ENCODE peak calls at places on chromosomes 6 and 20, in six cellular contexts. F, Z, J, S, R and U are unnamed samples.

GRCh38 chr6:53956068-53956711 is 155.1 kb upstream of the MLIP start:
- DNase-seq in S (no peak), R (peak), J (peak), F (peak), Z (peak), U (peak)

GRCh38 chr6:133854633-133855598 is 34.0 kb upstream of the TCF21 start:
- DNase-seq in Z (no peak), R (peak), S (no peak), F (no peak), J (no peak), U (no peak)

GRCh38 chr6:74073429-74073828 is 377.4 kb downstream of the CD109 start:
- DNase-seq in R (no peak), F (no peak), S (no peak), J (no peak), Z (no peak), U (no peak)

GRCh38 chr6:105897131-105897530 is 189.0 kb upstream of the PRDM1 start:
- DNase-seq in R (no peak), J (no peak), S (no peak), Z (no peak), F (no peak), U (no peak)

GRCh38 chr6:34562861-34563512 is 6.9 kb upstream of the SPDEF start:
- DNase-seq in R (peak), J (no peak), F (no peak), Z (no peak), S (no peak), U (no peak)

GRCh38 chr6:41176189-41176588 is 13.3 kb upstream of the TREM2 start:
- DNase-seq in S (no peak), F (no peak), R (no peak), Z (no peak), J (peak), U (no peak)

GRCh38 chr20:50821257-50821921 is 26.5 kb downstream of the BCAS4 start:
- DNase-seq in R (no peak), F (no peak), J (no peak), Z (no peak), S (no peak), U (no peak)

GRCh38 chr6:10621227-10621626 is 73.2 kb downstream of the C6orf52 start:
- DNase-seq in J (no peak), S (no peak), R (no peak), F (no peak), Z (no peak), U (no peak)

GRCh38 chr6:21753571-21754108 is 160.1 kb downstream of the SOX4 start:
- DNase-seq in Z (no peak), S (no peak), F (no peak), R (no peak), J (no peak), U (no peak)

GRCh38 chr6:52643158-52643557 is 27.8 kb upstream of the TMEM14A start:
- DNase-seq in F (no peak), S (no peak), Z (no peak), J (no peak), R (no peak), U (no peak)

GRCh38 chr6:84825461-84825860 is 61.1 kb upstream of the TBX18 start:
- DNase-seq in F (no peak), R (no peak), S (no peak), Z (no peak), J (no peak), U (peak)

GRCh38 chr6:142353690-142354089 is 51.9 kb downstream of the ADGRG6 start:
- DNase-seq in J (no peak), Z (no peak), S (no peak), F (no peak), R (no peak), U (no peak)

GRCh38 chr20:63881451-63882226 is 13.3 kb upstream of the DNAJC5 start:
- DNase-seq in S (no peak), F (no peak), J (no peak), Z (no peak), R (no peak), U (no peak)

GRCh38 chr6:169420912-169421543 is 167.4 kb upstream of the THBS2 start:
- DNase-seq in J (no peak), S (no peak), R (peak), F (no peak), Z (no peak), U (no peak)

GRCh38 chr20:48212806-48213509 is 427.7 kb upstream of the SULF2 start:
- DNase-seq in J (no peak), S (no peak), R (no peak), F (no peak), Z (no peak), U (no peak)

GRCh38 chr6:158049055-158050028 is 67.7 kb downstream of the SYNJ2 start:
- DNase-seq in S (no peak), F (no peak), R (peak), Z (no peak), J (no peak), U (no peak)

GRCh38 chr6:134814076-134814709 is 135.7 kb downstream of the ALDH8A1 start:
- DNase-seq in F (no peak), J (no peak), R (no peak), Z (no peak), S (no peak), U (no peak)

GRCh38 chr6:32840604-32841246 is 2.2 kb upstream of the TAP2 start:
- DNase-seq in S (no peak), J (no peak), R (no peak), Z (no peak), F (no peak), U (no peak)

GRCh38 chr6:22828179-22829062 is 259.1 kb downstream of the HDGFL1 start:
- DNase-seq in Z (peak), F (no peak), J (peak), R (peak), S (peak), U (peak)

GRCh38 chr6:11810854-11811643 is 32.4 kb upstream of the ADTRP start:
- DNase-seq in R (no peak), S (no peak), Z (no peak), J (no peak), F (peak), U (no peak)

GRCh38 chr6:7050911-7051779 is 56.6 kb upstream of the RREB1 start:
- DNase-seq in S (peak), R (no peak), J (peak), Z (peak), F (no peak), U (no peak)

GRCh38 chr6:21935561-21936028 is 342.0 kb downstream of the SOX4 start:
- DNase-seq in F (no peak), Z (no peak), R (peak), S (no peak), J (no peak), U (no peak)

GRCh38 chr6:51099201-51099600 is 280.5 kb downstream of the TFAP2B start:
- DNase-seq in R (no peak), F (no peak), J (no peak), Z (no peak), S (no peak), U (no peak)

GRCh38 chr6:7909323-7910276 is 988 bp downstream of the TXNDC5 start:
- DNase-seq in Z (peak), J (no peak), F (peak), R (peak), S (no peak), U (no peak)

GRCh38 chr6:119922814-119923213 is 573.3 kb upstream of the MAN1A1 start:
- DNase-seq in F (no peak), S (no peak), Z (no peak), R (no peak), J (no peak), U (no peak)

GRCh38 chr6:40999498-41000070 is 39.4 kb downstream of the UNC5CL start:
- DNase-seq in J (peak), S (no peak), F (no peak), R (peak), Z (peak), U (peak)

GRCh38 chr6:132734694-132735236 is 20.9 kb upstream of the VNN1 start:
- DNase-seq in J (no peak), F (no peak), R (peak), Z (no peak), S (no peak), U (no peak)

GRCh38 chr6:29651413-29652197 is 5.3 kb upstream of the MOG start:
- DNase-seq in S (no peak), J (no peak), Z (no peak), F (no peak), R (peak), U (no peak)
- TF ChIP-seq CTCF in S (peak), J (peak), Z (peak), F (peak), R (peak), U (peak)

GRCh38 chr6:143449082-143449481 is 1.4 kb downstream of the ADAT2 start:
- DNase-seq in F (no peak), R (no peak), J (no peak), S (no peak), Z (no peak), U (no peak)
- H3K4me3 ChIP-seq in F (peak), R (peak), J (no peak), S (no peak), Z (no peak), U (peak)

DNA sequence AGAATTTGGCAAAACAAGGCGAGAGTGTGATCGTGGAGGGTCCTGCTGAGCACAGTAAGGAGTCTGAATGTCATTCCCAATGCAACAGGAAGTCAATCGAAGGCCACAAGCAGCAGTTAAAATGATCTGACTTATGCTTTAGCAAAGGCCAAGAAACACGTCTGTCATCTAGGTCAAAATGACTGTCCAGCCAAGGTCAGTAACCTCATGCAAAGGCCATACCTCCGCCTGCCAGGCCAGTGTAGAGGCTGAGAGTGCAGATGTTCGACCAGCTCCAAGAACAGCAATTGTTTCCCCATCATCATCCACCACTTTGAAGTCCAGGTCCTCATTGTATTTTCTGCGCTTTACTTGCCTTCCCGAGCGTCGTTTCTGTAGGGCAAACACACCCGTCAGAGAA is 105.6 kb downstream of the CHD6 start:
- DNase-seq in R (no peak), J (no peak), S (no peak), F (no peak), Z (no peak), U (no peak)
- TF ChIP-seq CTCF in R (no peak), J (no peak), S (no peak), F (no peak), Z (no peak), U (no peak)

GRCh38 chr20:22576733-22577514 is 7.4 kb downstream of the FOXA2 start:
- DNase-seq in F (no peak), J (no peak), Z (no peak), R (peak), S (no peak), U (no peak)
- H3K4me3 ChIP-seq in F (no peak), J (no peak), Z (no peak), R (peak), S (no peak), U (no peak)

DNA sequence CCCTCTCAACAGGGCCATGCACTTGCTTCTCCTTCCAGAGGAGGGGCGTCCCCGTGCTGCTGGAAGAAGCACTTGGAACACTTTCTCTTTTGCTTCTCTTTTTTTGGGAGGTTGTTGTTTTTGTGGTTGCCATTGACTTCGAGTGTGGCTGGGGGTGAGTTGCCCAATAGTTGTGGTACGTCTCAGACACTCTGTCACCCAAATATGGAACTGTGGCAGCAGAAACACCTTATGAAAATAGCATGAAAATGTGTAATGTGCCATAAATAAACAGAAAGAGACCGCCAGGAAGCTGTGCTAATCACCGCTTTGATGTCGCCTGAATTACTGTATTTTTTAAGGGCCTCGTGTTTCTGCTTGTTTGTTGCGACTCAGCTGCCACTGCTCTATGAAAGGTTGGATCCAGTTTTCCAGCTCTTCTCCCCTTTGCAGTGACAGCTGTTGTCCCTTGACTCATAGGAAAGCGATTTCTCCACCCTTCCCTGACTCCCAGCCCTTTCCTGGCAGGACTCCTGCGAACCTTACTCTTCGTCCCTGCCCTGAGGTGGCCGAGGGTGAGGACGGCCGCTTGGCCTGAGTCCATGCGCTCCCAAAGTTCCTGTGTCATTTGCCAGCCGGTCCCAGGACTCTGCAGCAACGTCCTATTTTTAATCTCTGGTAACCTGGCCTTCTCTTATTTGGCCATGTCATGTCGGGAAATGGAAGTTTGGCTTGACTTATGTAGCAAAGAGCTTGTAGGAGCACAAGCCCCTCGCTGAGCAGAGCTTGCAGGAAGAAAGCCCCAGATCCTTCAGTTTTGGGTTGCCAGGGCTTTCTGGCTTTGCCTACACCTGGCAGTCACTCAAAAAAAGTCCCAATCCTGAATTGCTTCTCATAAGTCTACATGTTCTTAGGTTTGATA is 694.6 kb downstream of the QKI start:
- DNase-seq in Z (no peak), S (no peak), R (no peak), J (peak), F (no peak), U (no peak)
- TF ChIP-seq CTCF in Z (no peak), S (no peak), R (no peak), J (no peak), F (no peak), U (no peak)